ENCODE peak calls at places on chromosomes 5 and 9, in four cellular contexts. C, R, K and J are unnamed samples.

GRCh38 chr5:69450116-69450515 is 35.2 kb downstream of the MARVELD2 start:
- DNase-seq in K (no peak), C (peak), R (no peak), J (peak)

GRCh38 chr5:65625743-65626142 is 916 bp downstream of the SHLD3 start:
- DNase-seq in K (no peak), C (no peak), R (peak), J (no peak)

GRCh38 chr5:149781612-149782011 is 51.5 kb downstream of the PPARGC1B start:
- DNase-seq in C (no peak), K (no peak), R (no peak), J (no peak)

GRCh38 chr5:160508780-160509361 is 87.2 kb downstream of the PTTG1 start:
- DNase-seq in K (peak), R (peak), C (peak), J (peak)

GRCh38 chr9:104794070-104794469 is 30.1 kb downstream of the NIPSNAP3B start:
- DNase-seq in R (no peak), C (no peak), K (no peak), J (no peak)

GRCh38 chr9:11241779-11242178 is 629.0 kb upstream of the PTPRD start:
- DNase-seq in R (no peak), K (no peak), C (no peak), J (no peak)

GRCh38 chr5:52868417-52868816 is 80.7 kb downstream of the ITGA1 start:
- DNase-seq in R (no peak), C (no peak), K (no peak), J (no peak)

GRCh38 chr9:99578666-99579065 is 243.0 kb upstream of the NR4A3 start:
- DNase-seq in C (no peak), R (no peak), K (no peak), J (no peak)

GRCh38 chr9:105172393-105172792 is 72.1 kb upstream of the SLC44A1 start:
- DNase-seq in K (no peak), C (no peak), R (no peak), J (no peak)

GRCh38 chr5:3639175-3639574 is 43.5 kb downstream of the IRX1 start:
- DNase-seq in C (no peak), R (no peak), K (no peak), J (no peak)

GRCh38 chr5:6801236-6801635 is 88.0 kb downstream of the TENT4A start:
- DNase-seq in K (no peak), C (no peak), R (no peak), J (no peak)

GRCh38 chr9:77614671-77615070 is 33.5 kb downstream of the GNA14 start:
- DNase-seq in C (no peak), K (no peak), R (no peak), J (no peak)

GRCh38 chr9:93644397-93645088 is 68.2 kb downstream of the PHF2 start:
- DNase-seq in R (no peak), K (no peak), C (no peak), J (no peak)

GRCh38 chr9:124696101-124696500 is 75.0 kb downstream of the NR6A1 start:
- DNase-seq in C (no peak), K (no peak), R (no peak), J (peak)

GRCh38 chr5:5560016-5560415 is 137.5 kb downstream of the ICE1 start:
- DNase-seq in R (no peak), C (no peak), K (no peak), J (no peak)

GRCh38 chr5:152142845-152143469 is 218.3 kb upstream of the GLRA1 start:
- DNase-seq in C (peak), K (peak), R (peak), J (peak)

GRCh38 chr5:97874491-97874890 is 691.4 kb upstream of the RIOK2 start:
- DNase-seq in K (no peak), C (no peak), R (no peak), J (peak)

GRCh38 chr5:155480731-155481131 is 467.2 kb downstream of the KIF4B start:
- DNase-seq in C (no peak), R (no peak), K (no peak), J (no peak)

GRCh38 chr9:136978073-136978864 is 965 bp downstream of the PTGDS start:
- DNase-seq in K (no peak), C (peak), R (peak), J (peak)

GRCh38 chr5:90170231-90170630 is 239.3 kb downstream of the CETN3 start:
- DNase-seq in C (no peak), R (no peak), K (no peak), J (no peak)

GRCh38 chr5:158998911-158999705 is 100.6 kb downstream of the EBF1 start:
- DNase-seq in R (no peak), C (no peak), K (no peak), J (no peak)

DNA sequence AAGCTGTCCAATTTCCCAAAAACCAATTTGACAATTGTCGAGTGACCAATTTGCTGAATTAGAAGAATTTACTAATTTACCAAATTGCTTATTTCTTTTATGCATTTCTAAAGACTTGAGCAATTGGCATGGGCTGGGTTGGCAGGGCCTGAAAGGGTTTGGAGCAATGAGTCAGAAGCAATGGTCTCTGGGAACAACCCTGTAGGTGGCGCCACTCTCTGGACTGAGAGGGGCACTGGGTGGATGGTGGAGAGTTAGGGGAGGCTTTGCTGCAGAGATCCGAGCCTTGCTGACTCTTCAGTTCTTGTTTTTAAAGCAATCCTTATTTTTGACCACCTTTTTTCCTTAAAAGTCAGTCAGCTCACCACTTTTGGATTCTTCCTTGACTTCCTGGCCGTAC is 71.5 kb upstream of the RPS23 start:
- DNase-seq in K (no peak), C (peak), R (peak), J (no peak)
- H3K27ac ChIP-seq in K (no peak), C (no peak), R (no peak), J (no peak)

GRCh38 chr9:117622347-117622746 is 81.9 kb upstream of the TLR4 start:
- DNase-seq in C (no peak), K (no peak), R (no peak), J (no peak)

DNA sequence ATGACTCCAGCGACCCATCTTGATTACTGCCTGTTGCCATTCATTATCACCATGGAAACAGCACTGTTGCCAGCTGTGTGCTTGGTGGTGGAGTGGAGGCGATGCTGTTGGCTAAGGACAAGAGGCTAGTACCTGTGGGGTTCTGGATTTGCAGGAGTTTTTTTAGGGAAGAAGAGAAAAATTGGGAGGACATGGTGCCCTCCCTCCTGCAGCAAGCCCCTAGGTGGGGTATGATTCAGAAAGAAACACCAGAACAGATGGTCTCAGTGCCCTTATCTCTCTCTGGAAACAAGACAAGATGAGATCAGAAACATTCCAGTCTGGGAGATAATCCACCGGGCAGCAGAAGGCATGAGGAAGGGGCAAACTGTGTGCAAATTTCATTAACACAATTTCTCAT is 87.8 kb upstream of the TLR4 start:
- DNase-seq in C (no peak), R (no peak), K (no peak), J (no peak)
- TF ChIP-seq ELK1 in C (no peak), R (no peak), K (no peak), J (no peak)

GRCh38 chr9:131629827-131630205 is 84.5 kb downstream of the PRRT1B start:
- DNase-seq in K (no peak), C (no peak), R (no peak), J (no peak)
- H3K27ac ChIP-seq in K (peak), C (no peak), R (no peak), J (no peak)

GRCh38 chr9:126411948-126412284 is 85.3 kb downstream of the MVB12B start:
- DNase-seq in R (no peak), C (no peak), K (no peak), J (no peak)

GRCh38 chr9:126412945-126413344 is 86.3 kb downstream of the MVB12B start:
- DNase-seq in C (no peak), K (no peak), R (no peak), J (no peak)

GRCh38 chr9:126410229-126410628 is 83.6 kb downstream of the MVB12B start:
- DNase-seq in R (no peak), K (no peak), C (no peak), J (no peak)

GRCh38 chr9:126413470-126414051 is 86.9 kb downstream of the MVB12B start:
- DNase-seq in C (no peak), K (no peak), R (no peak), J (no peak)

GRCh38 chr9:126411225-126411947 is 84.8 kb downstream of the MVB12B start:
- DNase-seq in K (peak), C (no peak), R (no peak), J (no peak)
- TF ChIP-seq ELK1 in K (no peak), C (no peak), R (no peak), J (no peak)

DNA sequence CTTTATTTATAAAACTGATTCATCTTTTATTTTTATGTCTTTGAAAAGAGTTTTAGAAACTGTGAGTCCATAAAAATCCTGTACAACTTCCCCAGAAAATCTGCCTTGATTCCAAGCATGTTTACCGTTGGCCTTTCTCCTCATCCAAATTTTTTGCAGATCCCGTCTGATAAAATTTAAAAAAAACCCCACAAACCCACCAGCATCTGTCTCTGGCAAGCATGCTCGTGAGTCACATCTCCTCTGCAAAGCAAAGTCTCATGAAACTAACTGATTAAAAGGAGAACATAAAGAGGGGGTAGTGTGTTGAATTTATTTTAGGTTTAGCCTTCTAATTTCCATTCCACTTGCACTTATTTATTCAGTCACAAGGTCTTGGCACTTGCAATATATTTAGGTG is 109.4 kb downstream of the MAT2B start:
- DNase-seq in K (no peak), C (no peak), R (no peak), J (peak)
- H3K27ac ChIP-seq in K (no peak), C (no peak), R (no peak), J (no peak)

DNA sequence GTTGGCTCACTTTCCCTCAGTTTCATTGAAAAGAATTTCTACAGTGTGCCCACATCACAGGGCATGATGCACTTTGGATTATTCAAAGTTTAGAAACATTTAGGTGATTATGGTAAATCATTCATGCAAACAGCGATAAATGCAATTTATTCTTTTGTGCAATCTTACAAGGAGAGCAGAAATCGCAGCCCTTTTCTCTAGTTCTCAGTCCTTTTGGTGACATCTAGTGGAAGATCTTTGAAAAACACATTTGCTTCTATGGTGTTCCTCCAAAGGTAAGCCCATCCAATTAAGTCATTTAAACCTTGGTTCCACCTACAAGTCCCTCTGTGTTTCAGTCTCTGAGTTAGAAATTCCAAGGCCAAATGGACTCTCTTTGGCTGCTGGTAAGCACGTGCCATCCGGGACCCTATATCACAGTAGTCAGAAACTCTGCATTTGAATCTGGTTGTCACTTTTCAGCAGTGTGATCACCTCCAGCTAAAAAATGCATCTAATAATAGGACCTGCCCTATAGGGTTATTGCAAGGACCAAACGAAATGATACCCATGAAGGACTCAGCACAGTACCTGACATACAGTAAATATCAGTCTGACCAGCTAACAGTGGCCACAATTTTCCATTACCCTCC is 66.4 kb downstream of the MACROH2A1 start:
- DNase-seq in C (peak), K (no peak), R (peak), J (peak)
- TF ChIP-seq ELK1 in C (no peak), K (no peak), R (no peak), J (no peak)

DNA sequence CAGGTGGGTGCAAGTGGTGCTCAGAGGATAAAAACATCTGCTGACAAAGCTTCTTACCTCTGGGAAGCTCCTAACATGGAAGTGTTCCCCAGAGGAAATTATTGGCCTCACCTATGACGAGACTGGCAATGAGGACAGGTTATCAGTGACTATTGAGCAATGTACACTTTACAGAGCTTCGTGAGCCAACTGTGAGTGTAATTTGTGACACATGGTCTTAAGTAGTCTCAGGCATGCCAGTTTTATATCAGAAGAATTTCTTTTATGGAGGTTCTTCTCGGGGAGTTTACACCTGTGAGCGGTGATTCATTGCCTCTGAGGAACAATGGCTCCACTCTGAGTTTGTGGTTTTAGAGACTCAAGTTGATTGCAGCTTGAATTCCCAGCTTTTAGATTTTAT is 11.3 kb downstream of the ANKDD1B start:
- DNase-seq in R (no peak), C (no peak), K (no peak), J (peak)
- H3K27ac ChIP-seq in R (no peak), C (no peak), K (no peak), J (no peak)

GRCh38 chr5:135135530-135136201 is 101.6 kb upstream of the PITX1 start:
- DNase-seq in R (peak), C (peak), K (no peak), J (peak)
- TF ChIP-seq ELK1 in R (no peak), C (no peak), K (no peak), J (no peak)

GRCh38 chr5:56426658-56427057 is 193.5 kb upstream of the ANKRD55 start:
- DNase-seq in R (no peak), C (no peak), K (no peak), J (no peak)

GRCh38 chr5:56419667-56420066 is 186.5 kb upstream of the ANKRD55 start:
- DNase-seq in K (no peak), R (no peak), C (no peak), J (no peak)

GRCh38 chr5:56420323-56420722 is 187.2 kb upstream of the ANKRD55 start:
- DNase-seq in K (no peak), C (no peak), R (no peak), J (no peak)

GRCh38 chr5:56422060-56422762 is 189.1 kb upstream of the ANKRD55 start:
- DNase-seq in R (no peak), K (no peak), C (no peak), J (no peak)
- H3K27ac ChIP-seq in R (no peak), K (no peak), C (no peak), J (no peak)